ENCODE peak calls at places on chromosomes 11 and 22, in ten cellular contexts. J is heart left ventricle; I is tibial nerve; V is IMR-90; F is fibroblast of lung; S is naive thymus-derived CD4-positive, alpha-beta T cell; K is lower lobe of right lung; P is breast epithelium; Z is H1; O is left lung. E is an unnamed sample.
A peak's percentile ranks its signal among the peaks of the same experiment; 100 is the strongest.

GRCh38 chr11:35126000-35126878 is 12.7 kb upstream of the CD44 start:
- DNase-seq in F (no peak), O (no peak), V (no peak), I (no peak), P (no peak), K (no peak), J (no peak), Z (no peak), S (no peak), E (no peak)

GRCh38 chr11:117792992-117793391 is 4.0 kb downstream of the DSCAML1 start:
- DNase-seq in Z (no peak), F (no peak), V (no peak), P (no peak), K (no peak), I (no peak), O (no peak), S (no peak), J (no peak), E (no peak)

GRCh38 chr11:120289426-120289825 is 35.7 kb upstream of the TLCD5 start:
- DNase-seq in V (no peak), I (no peak), J (no peak), P (no peak), F (no peak), S (no peak), O (no peak), K (no peak), Z (no peak), E (no peak)

GRCh38 chr22:23251445-23252093 is 71.3 kb downstream of the BCR start:
- DNase-seq in V (peak; percentile 45), K (no peak), F (peak; percentile 37), I (no peak), S (no peak), Z (no peak), O (peak; percentile 26), J (no peak), P (no peak), E (no peak)

GRCh38 chr22:29435236-29435635 is 3.1 kb upstream of the RFPL1 start:
- DNase-seq in I (no peak), P (no peak), V (no peak), K (no peak), S (no peak), J (no peak), Z (no peak), O (no peak), F (peak; percentile 20), E (no peak)

GRCh38 chr11:47056261-47056915 is 119.8 kb downstream of the CSTPP1 start:
- DNase-seq in S (no peak), K (no peak), F (peak; percentile 78), Z (no peak), V (peak; percentile 94), J (no peak), P (no peak), I (no peak), O (no peak), E (no peak)

GRCh38 chr11:9675691-9676090 is 11.8 kb downstream of the SWAP70 start:
- DNase-seq in P (no peak), S (no peak), I (no peak), J (no peak), O (no peak), Z (no peak), V (no peak), F (no peak), K (no peak), E (no peak)

GRCh38 chr11:47296045-47296444 is 26.1 kb downstream of the MADD start:
- DNase-seq in I (no peak), O (no peak), F (peak; percentile 18), K (no peak), V (peak; percentile 12), P (no peak), Z (no peak), S (no peak), J (no peak), E (no peak)

GRCh38 chr22:32005453-32005852 is 37.6 kb upstream of the SLC5A1 start:
- DNase-seq in I (no peak), O (no peak), P (no peak), J (no peak), V (peak; percentile 25), F (peak; percentile 80), S (no peak), K (no peak), Z (no peak), E (no peak)

GRCh38 chr11:33868646-33869461 is 23.0 kb downstream of the LMO2 start:
- DNase-seq in O (peak; percentile 81), P (no peak), V (no peak), J (no peak), Z (peak; percentile 64), S (no peak), F (no peak), I (no peak), K (no peak), E (no peak)

GRCh38 chr11:33867996-33868645 is 23.8 kb downstream of the LMO2 start:
- DNase-seq in F (no peak), I (no peak), V (no peak), K (no peak), Z (no peak), S (no peak), J (no peak), P (no peak), O (no peak), E (no peak)

GRCh38 chr11:33867566-33867965 is 24.3 kb downstream of the LMO2 start:
- DNase-seq in P (no peak), K (no peak), S (no peak), I (no peak), F (no peak), V (no peak), O (no peak), J (no peak), Z (no peak), E (no peak)

GRCh38 chr11:33874910-33875490 is 16.9 kb downstream of the LMO2 start:
- DNase-seq in J (no peak), F (no peak), V (no peak), I (no peak), P (no peak), S (no peak), K (no peak), Z (no peak), O (no peak), E (no peak)

DNA sequence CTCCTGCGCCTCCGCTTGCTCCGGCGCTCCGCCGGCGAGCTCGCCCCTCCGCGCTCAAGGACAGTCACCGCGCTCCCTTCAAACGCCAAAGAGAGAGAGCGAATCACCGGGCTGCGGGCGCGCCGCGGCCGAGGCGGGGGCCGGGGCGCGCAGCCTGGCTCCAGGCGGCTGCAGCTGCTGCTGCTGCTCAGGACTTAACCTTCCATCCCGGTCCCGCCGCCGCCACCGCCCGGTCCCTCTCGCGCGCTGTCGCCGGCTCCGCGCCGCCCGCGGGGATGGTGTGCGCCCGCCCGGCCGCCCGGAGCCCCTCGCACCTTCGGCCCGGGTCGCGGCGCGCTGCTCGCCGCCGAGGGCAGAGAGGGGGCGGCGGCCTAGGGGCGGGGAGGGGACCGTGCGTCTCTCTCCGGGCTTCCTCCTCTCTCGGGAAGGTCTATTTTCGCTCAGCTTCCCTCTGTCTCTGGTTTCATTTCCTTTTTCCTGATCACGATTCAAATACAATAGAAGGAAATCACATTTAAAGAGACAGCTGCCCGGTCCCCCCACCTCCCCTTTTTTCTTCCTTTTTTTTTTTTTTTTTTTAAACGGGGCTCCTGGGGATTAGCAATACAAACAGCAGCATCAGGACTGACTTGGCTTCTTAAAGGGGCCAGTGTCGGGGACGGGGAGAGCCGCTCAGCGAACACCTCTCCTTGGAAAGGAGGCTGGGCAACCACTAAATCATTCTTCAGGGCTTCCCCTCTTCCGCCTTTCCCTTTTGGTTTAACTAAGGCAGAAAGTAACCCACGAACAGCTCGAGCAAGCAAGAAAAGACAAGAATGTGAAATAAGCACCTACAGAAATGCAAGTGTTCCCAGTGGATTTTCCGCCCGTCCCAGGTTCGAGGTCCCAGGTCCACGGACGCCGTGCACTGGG is 22.1 kb downstream of the LMO2 start:
- DNase-seq in J (peak; percentile 62), Z (peak; percentile 73), I (no peak), F (peak; percentile 25), S (no peak), P (no peak), V (peak; percentile 2), O (peak; percentile 92), K (peak; percentile 73), E (no peak)
- H3K27ac ChIP-seq in J (peak overlapping the region; percentile 83), Z (no peak overlapping the region), I (peak overlapping the region; percentile 84), F (no peak overlapping the region), S (no peak overlapping the region), P (peak overlapping the region; percentile 54), V (no peak overlapping the region), O (peak overlapping the region; percentile 92), K (peak overlapping the region; percentile 87), E (peak overlapping the region; percentile 73)

DNA sequence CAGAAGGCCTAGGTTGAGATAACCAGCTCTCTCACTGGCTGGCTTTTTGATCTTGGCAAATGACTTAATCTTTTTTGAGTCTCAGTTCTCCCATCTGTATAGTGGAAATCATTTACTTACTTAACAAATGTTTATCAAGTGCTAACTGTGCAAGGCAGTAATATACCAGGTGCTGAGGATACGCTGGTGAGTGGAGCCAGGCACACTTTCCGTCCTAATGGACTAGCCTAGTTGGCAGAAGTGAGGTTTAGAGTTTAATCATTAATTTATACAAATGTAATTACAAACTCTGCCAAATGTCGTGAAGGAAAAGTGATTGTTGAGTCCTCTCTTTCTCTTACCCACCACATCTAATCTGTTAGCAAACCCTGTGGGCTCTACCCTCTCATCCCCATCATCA is 33.3 kb downstream of the EXT2 start:
- DNase-seq in J (no peak), K (no peak), S (no peak), I (no peak), F (no peak), O (no peak), P (no peak), V (no peak), Z (no peak), E (no peak)
- H3K36me3 ChIP-seq in J (peaks cover 84% of the 10 kb centered on the region), K (peaks cover 96% of the 10 kb centered on the region), S (peaks cover 17% of the 10 kb centered on the region), I (peaks cover 15% of the 10 kb centered on the region), F (peaks cover 6% of the 10 kb centered on the region), O (peaks cover 82% of the 10 kb centered on the region), P (peaks cover 4% of the 10 kb centered on the region), V (peaks cover 36% of the 10 kb centered on the region), Z (peaks cover 2% of the 10 kb centered on the region), E (peaks cover 40% of the 10 kb centered on the region)

GRCh38 chr22:38700271-38700788 is 413 bp downstream of the JOSD1 start:
- DNase-seq in J (peak; percentile 83), F (no peak), O (peak; percentile 95), S (peak; percentile 40), I (no peak), V (no peak), Z (no peak), P (peak; percentile 66), K (peak; percentile 86), E (peak; percentile 70)
- H3K4me1 ChIP-seq in J (peaks cover 60% of the 10 kb centered on the region), F (peaks cover 18% of the 10 kb centered on the region), O (peaks cover 29% of the 10 kb centered on the region), S (peaks cover 47% of the 10 kb centered on the region), I (peaks cover 63% of the 10 kb centered on the region), V (peaks cover 13% of the 10 kb centered on the region), Z (peaks cover 9% of the 10 kb centered on the region), P (peaks cover 30% of the 10 kb centered on the region), K (peaks cover 63% of the 10 kb centered on the region), E (no peaks in the 10 kb centered on the region)

DNA sequence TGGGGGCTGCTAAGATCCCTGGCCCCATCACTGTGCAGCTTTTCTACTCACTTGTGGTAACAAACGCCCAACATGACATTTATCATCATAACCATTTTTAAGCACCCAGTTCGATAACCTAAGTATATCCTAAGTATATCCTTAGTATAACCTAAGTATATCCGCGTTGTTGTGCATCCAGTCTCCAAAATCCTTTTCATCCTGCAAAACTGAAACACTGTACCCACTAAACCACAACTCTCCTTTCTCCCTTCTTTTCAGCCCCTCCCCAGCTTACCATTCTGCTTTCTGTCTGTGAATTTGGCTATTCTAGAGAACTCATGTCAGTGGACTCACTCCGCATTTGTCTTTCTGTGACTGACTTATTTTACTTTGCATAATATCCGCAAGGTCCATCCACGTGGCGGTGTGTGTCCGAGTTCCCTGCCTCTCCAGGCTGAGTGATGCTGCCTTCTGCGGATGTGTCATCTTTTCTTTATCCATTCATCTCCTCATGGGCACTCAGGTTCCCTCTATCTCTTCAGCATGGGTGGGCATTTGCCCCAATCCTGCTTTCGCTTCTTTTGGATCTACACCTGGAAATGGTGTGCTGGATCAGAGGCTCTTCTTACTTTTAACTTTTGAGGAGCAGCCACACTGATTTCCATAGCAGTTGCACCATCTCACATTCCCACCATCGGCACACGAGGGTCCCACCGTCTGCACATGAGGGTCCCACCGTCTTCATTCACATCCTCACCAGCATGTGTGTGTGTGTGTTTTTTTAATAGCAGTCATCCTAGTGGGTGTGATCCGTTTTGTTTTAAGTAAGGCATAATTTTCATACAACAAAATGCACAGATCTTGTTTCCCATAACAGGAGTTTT is 82.4 kb upstream of the CLDN5 start:
- DNase-seq in F (no peak), O (no peak), S (no peak), J (no peak), Z (no peak), I (no peak), K (no peak), V (no peak), P (no peak), E (no peak)
- H3K27ac ChIP-seq in F (no peak overlapping the region), O (no peak overlapping the region), S (peak overlapping the region; percentile 72), J (no peak overlapping the region), Z (no peak overlapping the region), I (peak overlapping the region; percentile 31), K (peak overlapping the region; percentile 42), V (no peak overlapping the region), P (peak overlapping the region; percentile 50), E (no peak overlapping the region)